ENCODE peak calls at places on chromosomes 12 and 14, in five cellular contexts. E is non-pigmented ciliary epithelial cell; Y is LoVo; K is CD8-positive, alpha-beta T cell; N is stimulated activated CD8-positive, alpha-beta memory T cell treated with anti-CD3 and anti-CD28 coated beads, Interleukin-7, amount 100 ng/mL, for 24 hours. D is an unnamed sample.
A peak's percentile ranks its signal among the peaks of the same experiment; 100 is the strongest.

GRCh38 chr14:91138511-91139359 is 24.9 kb downstream of the DGLUCY start:
- DNase-seq in K (peak; percentile 41), N (no peak), Y (no peak), E (no peak), D (peak; percentile 28)

GRCh38 chr14:80930836-80931389 is 10.6 kb downstream of the CEP128 start:
- DNase-seq in K (peak; percentile 36), Y (peak; percentile 52), N (peak; percentile 11), E (peak; percentile 85), D (no peak)

GRCh38 chr12:6769003-6769389 is 2.8 kb downstream of the PTMS start:
- DNase-seq in E (no peak), Y (no peak), N (no peak), K (no peak), D (no peak)

GRCh38 chr12:47022296-47022695 is 57.1 kb upstream of the PCED1B start:
- DNase-seq in Y (no peak), N (no peak), K (no peak), E (peak; percentile 58), D (no peak)

GRCh38 chr12:517538-517937 is 57.8 kb downstream of the B4GALNT3 start:
- DNase-seq in N (no peak), Y (no peak), K (no peak), E (no peak), D (no peak)

GRCh38 chr12:3199551-3200031 is 122.4 kb downstream of the TSPAN9 start:
- DNase-seq in N (no peak), Y (no peak), K (no peak), E (no peak), D (peak; percentile 25)

GRCh38 chr12:66269757-66270383 is 32.4 kb upstream of the HELB start:
- DNase-seq in E (peak; percentile 17), N (no peak), K (peak; percentile 13), Y (peak; percentile 57), D (peak; percentile 47)

GRCh38 chr14:22549981-22550670 is 38.9 kb downstream of the DAD1 start:
- DNase-seq in E (no peak), K (peak; percentile 68), Y (no peak), N (no peak), D (no peak)

GRCh38 chr14:73740921-73741326 is 26.7 kb upstream of the PNMA1 start:
- DNase-seq in E (no peak), K (no peak), N (no peak), Y (peak; percentile 81), D (peak; percentile 38)

GRCh38 chr12:88985011-88985410 is 367.3 kb downstream of the DUSP6 start:
- DNase-seq in N (no peak), K (no peak), Y (no peak), E (no peak), D (no peak)

GRCh38 chr14:106442857-106443256 is 916.5 kb downstream of the TMEM121 start:
- DNase-seq in N (peak; percentile 16), Y (peak; percentile 5), E (no peak), K (peak; percentile 54), D (no peak)

GRCh38 chr12:24200013-24200412 is 250.5 kb upstream of the SOX5 start:
- DNase-seq in N (no peak), E (no peak), K (no peak), Y (no peak), D (no peak)

GRCh38 chr12:31220633-31221565 is 105.1 kb downstream of the SINHCAF start:
- DNase-seq in E (no peak), N (no peak), Y (no peak), K (no peak), D (no peak)

GRCh38 chr14:88986146-88986841 is 161.8 kb downstream of the TTC8 start:
- DNase-seq in E (peak; percentile 68), Y (peak; percentile 24), K (no peak), N (no peak), D (no peak)

GRCh38 chr12:14948672-14949071 is 10.3 kb upstream of the ERP27 start:
- DNase-seq in K (peak; percentile 58), Y (no peak), E (peak; percentile 76), N (no peak), D (no peak)

GRCh38 chr12:19643635-19644034 is 204.3 kb downstream of the AEBP2 start:
- DNase-seq in N (no peak), K (no peak), E (peak; percentile 22), Y (no peak), D (peak; percentile 16)

GRCh38 chr12:30003321-30003720 is 219.6 kb upstream of the TMTC1 start:
- DNase-seq in N (no peak), K (no peak), E (no peak), Y (no peak), D (no peak)

GRCh38 chr12:114869091-114869834 is 185.3 kb upstream of the TBX3 start:
- DNase-seq in E (peak; percentile 9), K (no peak), Y (no peak), N (no peak), D (no peak)

GRCh38 chr14:75649337-75649736 is 11.3 kb downstream of the ERG28 start:
- DNase-seq in K (no peak), N (no peak), E (no peak), Y (no peak), D (no peak)

GRCh38 chr12:38919191-38919590 is 13.8 kb upstream of the CPNE8 start:
- DNase-seq in K (no peak), Y (no peak), N (no peak), E (no peak), D (no peak)

GRCh38 chr14:104505085-104506074 is 74.2 kb upstream of the C14orf180 start:
- DNase-seq in N (no peak), E (no peak), Y (no peak), K (no peak), D (no peak)

GRCh38 chr12:2402180-2402579 is 349.4 kb downstream of the CACNA1C start:
- DNase-seq in Y (no peak), E (no peak), N (no peak), K (no peak), D (no peak)

GRCh38 chr14:93712838-93713724 is 75.2 kb downstream of the PRIMA1 start:
- DNase-seq in Y (no peak), K (no peak), E (no peak), N (no peak), D (no peak)

GRCh38 chr14:56143025-56143424 is 24.8 kb downstream of the PELI2 start:
- DNase-seq in K (no peak), N (no peak), Y (no peak), E (no peak), D (no peak)

GRCh38 chr12:103495158-103495782 is 498 bp downstream of the C12orf42 start:
- DNase-seq in K (peak; percentile 68), N (no peak), E (no peak), Y (no peak), D (peak; percentile 14)

GRCh38 chr12:6825398-6826124 is 2.6 kb upstream of the P3H3 start:
- DNase-seq in Y (peak; percentile 76), N (peak; percentile 68), K (peak; percentile 85), E (no peak), D (peak; percentile 95)

GRCh38 chr12:68374315-68374982 is 42.3 kb upstream of the MDM1 start:
- DNase-seq in Y (no peak), E (no peak), K (no peak), N (no peak), D (no peak)

GRCh38 chr14:34843011-34843554 is 32.1 kb downstream of the BAZ1A start:
- DNase-seq in K (no peak), E (peak; percentile 43), N (no peak), Y (peak; percentile 20), D (peak; percentile 32)

GRCh38 chr14:33835677-33836076 is 115.2 kb downstream of the EGLN3 start:
- DNase-seq in E (no peak), N (no peak), K (no peak), Y (no peak), D (no peak)

GRCh38 chr12:145369-145960 is 68.5 kb downstream of the SLC6A12 start:
- DNase-seq in K (no peak), E (no peak), N (no peak), Y (no peak), D (no peak)

GRCh38 chr14:23153891-23154796 is 29.3 kb downstream of the SLC7A8 start:
- DNase-seq in K (no peak), E (no peak), Y (peak; percentile 78), N (no peak), D (no peak)

GRCh38 chr12:82862069-82862841 is 175.5 kb downstream of the TMTC2 start:
- DNase-seq in K (no peak), E (peak; percentile 35), Y (peak; percentile 41), N (no peak), D (no peak)

GRCh38 chr14:70077005-70077404 is 111.7 kb downstream of the SLC8A3 start:
- DNase-seq in Y (no peak), E (no peak), K (no peak), N (no peak), D (no peak)

GRCh38 chr14:51912112-51912786 is 51.8 kb downstream of the GNG2 start:
- DNase-seq in Y (no peak), N (no peak), E (no peak), K (no peak), D (no peak)

GRCh38 chr12:132389066-132389465 is 59.7 kb upstream of the GALNT9 start:
- DNase-seq in Y (no peak), K (no peak), N (no peak), E (no peak), D (no peak)

GRCh38 chr12:49536526-49537195 is 2.2 kb upstream of the KCNH3 start:
- DNase-seq in N (no peak), E (no peak), Y (no peak), K (no peak), D (no peak)

GRCh38 chr12:89825591-89826449 is 117.2 kb upstream of the ATP2B1 start:
- DNase-seq in E (no peak), Y (peak; percentile 82), N (no peak), K (no peak), D (peak; percentile 91)